ENCODE peak calls at places on chromosomes 2 and 18, in ten cellular contexts. H, U, Y, D, A, G, J, L, I and Q are unnamed samples.
A peak's percentile ranks its signal among the peaks of the same experiment; 100 is the strongest.

GRCh38 chr18:57833441-57834101 is 30.5 kb upstream of the ATP8B1 start:
- DNase-seq in I (peak; percentile 16), D (peak; percentile 54), U (peak; percentile 25), J (peak; percentile 53), L (peak; percentile 47), Y (no peak), H (no peak), G (no peak), A (peak; percentile 13), Q (no peak)

GRCh38 chr2:85737481-85737880 is 16.3 kb upstream of the ATOH8 start:
- DNase-seq in H (no peak), Y (peak; percentile 95), U (peak; percentile 36), A (no peak), G (peak; percentile 82), J (peak; percentile 98), L (peak; percentile 94), D (peak; percentile 89), I (peak; percentile 63), Q (peak; percentile 74)

GRCh38 chr2:16454621-16455020 is 211.0 kb downstream of the CYRIA start:
- DNase-seq in I (no peak), A (no peak), J (no peak), H (no peak), L (no peak), U (no peak), G (no peak), D (no peak), Y (no peak), Q (no peak)

GRCh38 chr18:35410561-35410960 is 33.4 kb upstream of the ZNF396 start:
- DNase-seq in J (no peak), U (no peak), L (no peak), G (no peak), Y (no peak), D (no peak), H (no peak), A (no peak), I (no peak), Q (no peak)

GRCh38 chr2:10064932-10065682 is 15.1 kb downstream of the CYS1 start:
- DNase-seq in J (no peak), D (no peak), U (no peak), A (no peak), Y (no peak), H (no peak), L (no peak), G (no peak), I (no peak), Q (no peak)

GRCh38 chr18:48222118-48222517 is 187.1 kb downstream of the ZBTB7C start:
- DNase-seq in G (peak; percentile 57), J (peak; percentile 19), L (peak; percentile 72), H (peak; percentile 47), D (peak; percentile 82), U (peak; percentile 49), Y (no peak), I (peak; percentile 10), A (no peak), Q (peak; percentile 67)

GRCh38 chr2:47025969-47026610 is 110.5 kb upstream of the MCFD2 start:
- DNase-seq in A (no peak), L (no peak), G (no peak), Y (no peak), D (no peak), U (no peak), J (no peak), H (no peak), I (no peak), Q (no peak)

GRCh38 chr2:218290316-218291261 is 1.7 kb downstream of the TMBIM1 start:
- DNase-seq in H (no peak), U (peak; percentile 15), A (no peak), L (no peak), J (no peak), G (no peak), I (no peak), Y (no peak), D (no peak), Q (no peak)

GRCh38 chr2:231111987-231112386 is 12.9 kb downstream of the HTR2B start:
- DNase-seq in Y (no peak), J (peak; percentile 46), A (no peak), L (peak; percentile 52), U (no peak), D (peak; percentile 66), G (no peak), I (no peak), H (no peak), Q (no peak)

GRCh38 chr2:136384541-136385303 is 266.8 kb upstream of the CXCR4 start:
- DNase-seq in H (no peak), D (peak; percentile 53), L (peak; percentile 35), J (peak; percentile 16), A (peak; percentile 70), I (peak; percentile 35), Y (no peak), U (no peak), G (no peak), Q (no peak)

GRCh38 chr2:159349674-159350299 is 63.3 kb upstream of the WDSUB1 start:
- DNase-seq in Y (no peak), A (no peak), L (peak; percentile 21), H (no peak), J (no peak), G (no peak), U (no peak), I (no peak), D (no peak), Q (no peak)

GRCh38 chr2:117190856-117191255 is 623.6 kb upstream of the DDX18 start:
- DNase-seq in D (no peak), U (no peak), Y (no peak), J (no peak), I (no peak), H (no peak), A (no peak), L (no peak), G (no peak), Q (no peak)

GRCh38 chr2:1886405-1886992 is 142.2 kb upstream of the PXDN start:
- DNase-seq in L (peak; percentile 80), D (peak; percentile 93), I (peak; percentile 58), J (peak; percentile 64), A (peak; percentile 91), U (peak; percentile 56), H (peak; percentile 19), Y (peak; percentile 54), G (peak; percentile 30), Q (peak; percentile 55)

GRCh38 chr18:48589797-48590519 is 51.1 kb downstream of the CTIF start:
- DNase-seq in I (no peak), G (peak; percentile 71), D (no peak), A (no peak), U (peak; percentile 6), H (no peak), J (peak; percentile 20), L (peak; percentile 6), Y (peak; percentile 53), Q (peak; percentile 89)

GRCh38 chr2:224221455-224221913 is 180.4 kb downstream of the FAM124B start:
- DNase-seq in J (peak; percentile 97), U (no peak), L (peak; percentile 96), A (peak; percentile 70), H (peak; percentile 99), D (peak; percentile 87), G (no peak), I (no peak), Y (no peak), Q (no peak)

GRCh38 chr18:75049455-75049789 is 159.5 kb downstream of the PTGR3 start:
- DNase-seq in U (no peak), A (no peak), J (no peak), H (no peak), I (no peak), Y (no peak), L (no peak), G (no peak), D (no peak), Q (no peak)

GRCh38 chr18:46676162-46676830 is 19.3 kb upstream of the LOXHD1 start:
- DNase-seq in H (peak; percentile 88), L (no peak), J (no peak), I (no peak), G (no peak), Y (no peak), A (no peak), D (peak; percentile 5), U (no peak), Q (no peak)

GRCh38 chr2:168210898-168211570 is 36.4 kb downstream of the STK39 start:
- DNase-seq in H (peak; percentile 98), J (peak; percentile 88), L (peak; percentile 93), D (peak; percentile 90), U (no peak), Y (no peak), I (peak; percentile 88), A (no peak), G (no peak), Q (no peak)

DNA sequence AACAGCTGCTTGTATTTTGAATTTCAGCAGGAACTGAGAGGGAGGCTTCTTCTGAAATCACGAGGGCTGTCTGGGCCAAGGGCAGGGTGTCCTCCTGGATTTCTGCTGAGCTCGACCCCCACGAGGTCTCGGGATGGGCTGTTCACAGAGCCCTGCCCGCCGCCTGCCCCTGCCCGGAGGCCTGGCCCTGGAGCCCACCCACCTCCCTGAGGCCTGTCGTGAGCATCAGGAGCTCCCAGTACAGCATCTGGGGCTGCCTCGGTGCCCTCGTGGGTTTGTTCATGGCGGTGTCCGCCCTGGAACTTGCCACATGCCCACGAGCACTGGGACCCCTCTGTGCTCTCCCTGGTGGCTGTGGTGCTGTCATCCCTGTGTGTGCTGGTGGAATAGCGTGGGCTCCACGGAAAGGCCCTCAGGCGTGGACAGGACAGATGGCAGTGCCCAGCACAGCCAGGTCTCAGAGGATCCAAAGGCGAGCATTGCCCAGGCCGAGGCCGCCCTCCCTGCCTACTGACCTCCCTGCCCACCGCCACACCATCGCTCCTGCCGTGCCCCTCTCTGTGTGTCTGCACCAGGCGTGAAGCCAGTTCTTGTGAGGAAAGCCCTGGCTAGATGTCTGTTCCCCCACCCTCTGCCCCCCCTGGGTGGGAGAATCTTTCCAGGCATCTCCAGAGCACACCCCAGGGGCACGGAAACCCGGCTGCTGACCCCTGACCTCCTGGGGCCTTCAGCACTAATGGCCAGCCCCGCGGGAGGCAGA is 25.9 kb downstream of the RAMP1 start:
- DNase-seq in Y (no peak), U (no peak), I (no peak), D (no peak), A (no peak), L (no peak), H (no peak), J (no peak), G (no peak), Q (no peak)
- TF ChIP-seq CTCF in Y (no peak), U (no peak), I (no peak), D (no peak), A (no peak), L (no peak), H (no peak), J (no peak), G (no peak), Q (no peak)

GRCh38 chr2:152396051-152396511 is 61.1 kb downstream of the FMNL2 start:
- DNase-seq in I (no peak), A (no peak), L (peak; percentile 28), J (peak; percentile 50), D (peak; percentile 19), G (no peak), U (no peak), H (no peak), Y (no peak), Q (no peak)
- H3K4me3 ChIP-seq in I (no peak overlapping the region), A (no peak overlapping the region), L (no peak overlapping the region), J (peak overlapping the region; percentile 54), D (peak overlapping the region; percentile 19), G (peak overlapping the region; percentile 44), U (no peak overlapping the region), H (no peak overlapping the region), Y (peak overlapping the region; percentile 32), Q (peak overlapping the region; percentile 14)

GRCh38 chr2:236210536-236210935 is 42.4 kb upstream of the GBX2 start:
- DNase-seq in U (no peak), A (no peak), D (no peak), J (no peak), L (no peak), I (no peak), G (no peak), Y (no peak), H (no peak), Q (no peak)
- TF ChIP-seq CTCF in U (no peak), A (no peak), D (no peak), J (no peak), L (no peak), I (no peak), G (no peak), Y (no peak), H (no peak), Q (no peak)

GRCh38 chr2:151339168-151339567 is 18.2 kb upstream of the TNFAIP6 start:
- DNase-seq in U (no peak), D (peak; percentile 30), Y (no peak), I (no peak), L (no peak), J (no peak), G (no peak), A (peak; percentile 70), H (no peak), Q (no peak)
- H3K4me3 ChIP-seq in U (no peak overlapping the region), D (peak overlapping the region; percentile 37), Y (no peak overlapping the region), I (no peak overlapping the region), L (no peak overlapping the region), J (no peak overlapping the region), G (no peak overlapping the region), A (peak overlapping the region; percentile 2), H (no peak overlapping the region), Q (no peak overlapping the region)